ENCODE peak calls at places on chromosome 1, in seven cellular contexts. A is activated CD8-positive, alpha-beta memory T cell treated with anti-CD3 and anti-CD28 coated beads, Interleukin-2, amount 50 U/mL, for 48 hours; Z is fibroblast of lung; H is WTC11; M is T-helper 9 cell; P is EH; R is H54. V is an unnamed sample.

GRCh38 chr1:230834292-230834691 is 34.0 kb downstream of the C1orf198 start:
- DNase-seq in A (no peak), Z (no peak), H (no peak), M (no peak), P (no peak), R (no peak), V (no peak)

GRCh38 chr1:175540928-175541645 is 202.3 kb downstream of the TNR start:
- DNase-seq in A (no peak), Z (no peak), H (no peak), M (no peak), P (no peak), R (no peak), V (no peak)

GRCh38 chr1:245715970-245716369 is 561.2 kb downstream of the KIF26B start:
- DNase-seq in A (no peak), Z (peak), H (no peak), M (no peak), P (peak), R (peak), V (peak)

GRCh38 chr1:214551436-214552173 is at the start of gene PTPN14:
- DNase-seq in A (no peak), Z (peak), H (peak), M (no peak), P (peak), R (peak), V (no peak)

GRCh38 chr1:169193191-169193850 is 86.8 kb downstream of the ATP1B1 start:
- DNase-seq in A (no peak), Z (peak), H (no peak), M (no peak), P (no peak), R (no peak), V (no peak)

GRCh38 chr1:63269571-63269970 is 52.8 kb upstream of the FOXD3 start:
- DNase-seq in A (no peak), Z (no peak), H (no peak), M (no peak), P (no peak), R (no peak), V (no peak)

GRCh38 chr1:102858695-102859094 is 249.6 kb downstream of the COL11A1 start:
- DNase-seq in A (no peak), Z (no peak), H (no peak), M (no peak), P (peak), R (no peak), V (no peak)

GRCh38 chr1:25814688-25815087 is 5.1 kb upstream of the MTFR1L start:
- DNase-seq in A (no peak), Z (no peak), H (no peak), M (no peak), P (no peak), R (no peak), V (no peak)

GRCh38 chr1:150150511-150151021 is 850 bp downstream of the PLEKHO1 start:
- DNase-seq in A (no peak), Z (no peak), H (peak), M (peak), P (peak), R (no peak), V (no peak)

GRCh38 chr1:179807691-179808485 is 64.8 kb downstream of the FAM163A start:
- DNase-seq in A (no peak), Z (peak), H (no peak), M (no peak), P (peak), R (no peak), V (peak)

GRCh38 chr1:3377166-3377565 is 77.3 kb upstream of the ARHGEF16 start:
- DNase-seq in A (no peak), Z (no peak), H (no peak), M (no peak), P (no peak), R (no peak), V (no peak)

GRCh38 chr1:226870026-226870322 is 442 bp upstream of the PSEN2 start:
- DNase-seq in A (no peak), Z (no peak), H (no peak), M (no peak), P (peak), R (no peak), V (no peak)

GRCh38 chr1:113890816-113891215 is 3.4 kb upstream of the BCL2L15 start:
- DNase-seq in A (no peak), Z (no peak), H (no peak), M (no peak), P (no peak), R (no peak), V (no peak)

GRCh38 chr1:234065794-234066447 is 161.4 kb downstream of the SLC35F3 start:
- DNase-seq in A (peak), Z (peak), H (peak), M (peak), P (peak), R (peak), V (peak)

GRCh38 chr1:21749109-21749508 is 33.8 kb downstream of the USP48 start:
- DNase-seq in A (no peak), Z (no peak), H (no peak), M (no peak), P (no peak), R (no peak), V (no peak)

GRCh38 chr1:21891081-21891480 is 46.0 kb downstream of the HSPG2 start:
- DNase-seq in A (no peak), Z (no peak), H (no peak), M (no peak), P (no peak), R (no peak), V (no peak)

GRCh38 chr1:2438641-2439040 is 26.3 kb upstream of the PEX10 start:
- DNase-seq in A (no peak), Z (no peak), H (no peak), M (no peak), P (no peak), R (no peak), V (no peak)